ENCODE peak calls at places on chromosome 7, in six cellular contexts. L is progenitor cell of endocrine pancreas; W is SW 1271; Y is GM04504; A is mesendoderm; I is CD8-positive, alpha-beta memory T cell. T is an unnamed sample.

GRCh38 chr7:7534031-7534430 is 1.6 kb downstream of the COL28A1 start:
- DNase-seq in A (no peak), I (no peak), W (no peak), L (no peak), Y (no peak), T (peak)

GRCh38 chr7:156475179-156475578 is 165.4 kb upstream of the RNF32 start:
- DNase-seq in W (no peak), Y (no peak), I (no peak), A (no peak), L (no peak), T (no peak)

GRCh38 chr7:112484671-112485097 is 3.9 kb downstream of the LSMEM1 start:
- DNase-seq in A (peak), L (no peak), Y (peak), W (peak), I (no peak), T (peak)

GRCh38 chr7:35483568-35483967 is 211.4 kb downstream of the HERPUD2 start:
- DNase-seq in Y (no peak), L (no peak), A (no peak), I (no peak), W (no peak), T (no peak)

GRCh38 chr7:95725170-95725569 is 47.2 kb upstream of the DYNC1I1 start:
- DNase-seq in W (no peak), L (no peak), Y (peak), I (no peak), A (peak), T (peak)

GRCh38 chr7:158487546-158488224 is 99.9 kb downstream of the PTPRN2 start:
- DNase-seq in L (no peak), A (no peak), W (no peak), Y (no peak), I (no peak), T (no peak)

GRCh38 chr7:35805876-35806275 is 5.0 kb downstream of the SEPTIN7 start:
- DNase-seq in L (no peak), Y (no peak), W (no peak), I (no peak), A (no peak), T (no peak)

GRCh38 chr7:102152672-102153585 is 133.7 kb upstream of the SH2B2 start:
- DNase-seq in W (no peak), A (peak), L (no peak), Y (peak), I (no peak), T (peak)

GRCh38 chr7:87354749-87355148 is 9.3 kb downstream of the CROT start:
- DNase-seq in I (no peak), A (peak), L (no peak), Y (no peak), W (no peak), T (peak)

GRCh38 chr7:116547347-116547746 is 22.5 kb downstream of the CAV1 start:
- DNase-seq in Y (peak), W (no peak), I (no peak), A (no peak), L (no peak), T (no peak)

GRCh38 chr7:35784332-35784731 is 16.5 kb upstream of the SEPTIN7 start:
- DNase-seq in I (no peak), L (no peak), A (no peak), W (no peak), Y (no peak), T (no peak)

GRCh38 chr7:124575181-124575580 is 190.4 kb downstream of the GPR37 start:
- DNase-seq in W (no peak), L (no peak), A (no peak), Y (no peak), I (no peak), T (no peak)

GRCh38 chr7:156127166-156128134 is 315.2 kb upstream of the SHH start:
- DNase-seq in L (no peak), I (no peak), W (no peak), Y (no peak), A (peak), T (no peak)

GRCh38 chr7:158501300-158502067 is 86.1 kb downstream of the PTPRN2 start:
- DNase-seq in I (no peak), Y (no peak), L (no peak), A (no peak), W (no peak), T (no peak)

GRCh38 chr7:18548569-18548968 is 53.0 kb downstream of the HDAC9 start:
- DNase-seq in W (no peak), L (no peak), I (no peak), A (no peak), Y (no peak), T (peak)

GRCh38 chr7:33831389-33832118 is 73.8 kb upstream of the BMPER start:
- DNase-seq in L (no peak), W (no peak), Y (no peak), I (no peak), A (no peak), T (no peak)

GRCh38 chr7:41648506-41648905 is 54.4 kb downstream of the INHBA start:
- DNase-seq in A (no peak), L (no peak), I (no peak), W (no peak), Y (no peak), T (no peak)

GRCh38 chr7:23604296-23604640 is 7.1 kb downstream of the CCDC126 start:
- DNase-seq in I (no peak), A (no peak), L (no peak), W (no peak), Y (no peak), T (no peak)

GRCh38 chr7:24717247-24717622 is 40.0 kb downstream of the GSDME start:
- DNase-seq in L (no peak), A (no peak), W (no peak), Y (no peak), I (no peak), T (no peak)

GRCh38 chr7:103113164-103113563 is 35.7 kb downstream of the NAPEPLD start:
- DNase-seq in Y (peak), I (no peak), L (no peak), A (peak), W (no peak), T (no peak)

GRCh38 chr7:116955801-116956514 is 2.7 kb downstream of the ST7 start:
- DNase-seq in A (no peak), Y (no peak), L (no peak), I (no peak), W (no peak), T (no peak)

GRCh38 chr7:1188720-1189294 is 28.8 kb upstream of the ZFAND2A start:
- DNase-seq in A (no peak), L (no peak), W (no peak), I (no peak), Y (no peak), T (no peak)

GRCh38 chr7:155201325-155202087 is 96.2 kb upstream of the INSIG1 start:
- DNase-seq in I (no peak), W (no peak), L (no peak), Y (no peak), A (no peak), T (no peak)

GRCh38 chr7:149196705-149197171 is 1.4 kb downstream of the ZNF282 start:
- DNase-seq in L (no peak), Y (no peak), W (no peak), I (no peak), A (peak), T (peak)

GRCh38 chr7:20595971-20596370 is 19.5 kb upstream of the ABCB5 start:
- DNase-seq in A (peak), Y (no peak), L (no peak), W (no peak), I (no peak), T (no peak)

GRCh38 chr7:80131675-80132435 is 2.8 kb upstream of the GNAI1 start:
- DNase-seq in L (no peak), W (no peak), A (no peak), I (no peak), Y (no peak), T (no peak)

GRCh38 chr7:110831450-110831849 is 259.5 kb upstream of the LRRN3 start:
- DNase-seq in W (no peak), L (no peak), A (no peak), Y (no peak), I (no peak), T (no peak)

GRCh38 chr7:134684165-134684564 is 37.5 kb downstream of the BPGM start:
- DNase-seq in I (no peak), Y (no peak), W (no peak), A (no peak), L (no peak), T (no peak)

GRCh38 chr7:135644729-135645128 is 17.6 kb upstream of the STMP1 start:
- DNase-seq in Y (no peak), A (no peak), W (no peak), L (no peak), I (no peak), T (no peak)

GRCh38 chr7:50262916-50263690 is 41.4 kb upstream of the IKZF1 start:
- DNase-seq in I (no peak), W (no peak), Y (no peak), L (no peak), A (no peak), T (peak)

T was measured in DMS53.